ENCODE peak calls at places on chromosome 9, in nine cellular contexts. U, B, H, Z, V, Q, G, P and D are unnamed samples.

GRCh38 chr9:98214811-98215210 is 22.4 kb upstream of the CORO2A start:
- DNase-seq in U (no peak), B (no peak), H (no peak), Z (no peak), V (no peak), Q (peak), G (no peak), P (no peak), D (no peak)

GRCh38 chr9:95008151-95008771 is 281.8 kb downstream of the AOPEP start:
- DNase-seq in U (peak), B (no peak), H (no peak), Z (no peak), V (no peak), Q (no peak), G (no peak), P (no peak), D (no peak)

GRCh38 chr9:123669355-123669754 is 260.6 kb downstream of the DENND1A start:
- DNase-seq in U (no peak), B (no peak), H (peak), Z (no peak), V (no peak), Q (no peak), G (no peak), P (no peak), D (no peak)

GRCh38 chr9:21326526-21327139 is 8.6 kb downstream of the KLHL9 start:
- DNase-seq in U (peak), B (no peak), H (peak), Z (no peak), V (no peak), Q (no peak), G (no peak), P (no peak), D (no peak)

GRCh38 chr9:21933865-21934264 is 60.3 kb downstream of the CDKN2A start:
- DNase-seq in U (peak), B (no peak), H (no peak), Z (no peak), V (no peak), Q (no peak), G (no peak), P (no peak), D (no peak)

GRCh38 chr9:123798203-123798602 is 131.7 kb downstream of the DENND1A start:
- DNase-seq in U (no peak), B (no peak), H (no peak), Z (no peak), V (no peak), Q (no peak), G (no peak), P (no peak), D (no peak)

GRCh38 chr9:92963831-92964606 is 16.7 kb downstream of the FGD3 start:
- DNase-seq in U (no peak), B (no peak), H (no peak), Z (no peak), V (peak), Q (no peak), G (peak), P (peak), D (no peak)

GRCh38 chr9:14198049-14198448 is 115.9 kb downstream of the NFIB start:
- DNase-seq in U (no peak), B (no peak), H (no peak), Z (no peak), V (no peak), Q (no peak), G (no peak), P (no peak), D (no peak)

GRCh38 chr9:136975624-136976023 is 1.7 kb upstream of the PTGDS start:
- DNase-seq in U (no peak), B (no peak), H (peak), Z (no peak), V (peak), Q (no peak), G (peak), P (no peak), D (no peak)

GRCh38 chr9:121285835-121286687 is 18.1 kb downstream of the GSN start:
- DNase-seq in U (peak), B (no peak), H (peak), Z (no peak), V (no peak), Q (no peak), G (no peak), P (no peak), D (no peak)

GRCh38 chr9:133740891-133741290 is 2.7 kb upstream of the SARDH start:
- DNase-seq in U (no peak), B (no peak), H (no peak), Z (no peak), V (no peak), Q (peak), G (no peak), P (no peak), D (no peak)